ENCODE peak calls at places on chromosome X, in four cellular contexts. H, A, U and G are unnamed samples.
A peak's percentile ranks its signal among the peaks of the same experiment; 100 is the strongest.

GRCh38 chrX:106959897-106960296 is 39.7 kb downstream of the CLDN2 start:
- DNase-seq in H (no peak), A (peak; percentile 59), U (no peak), G (peak; percentile 51)

GRCh38 chrX:50098749-50099148 is 102.1 kb downstream of the AKAP4 start:
- DNase-seq in H (no peak), A (no peak), U (no peak), G (no peak)

GRCh38 chrX:102959471-102959870 is 22.4 kb downstream of the RAB40AL start:
- DNase-seq in H (no peak), A (no peak), U (no peak), G (no peak)

GRCh38 chrX:39808471-39808917 is 289.3 kb downstream of the BCOR start:
- DNase-seq in H (no peak), A (no peak), U (peak; percentile 38), G (no peak)

GRCh38 chrX:11464360-11464759 is 171.1 kb downstream of the AMELX start:
- DNase-seq in H (no peak), A (no peak), U (no peak), G (no peak)

GRCh38 chrX:136065044-136065671 is 79.9 kb downstream of the SLC9A6 start:
- DNase-seq in H (no peak), A (peak; percentile 42), U (no peak), G (peak; percentile 55)

GRCh38 chrX:120366794-120367193 is 4.9 kb downstream of the ATP1B4 start:
- DNase-seq in H (no peak), A (no peak), U (no peak), G (no peak)

GRCh38 chrX:43317378-43317777 is 338.7 kb upstream of the MAOA start:
- DNase-seq in H (no peak), A (no peak), U (no peak), G (no peak)

GRCh38 chrX:40005290-40006011 is 92.3 kb downstream of the BCOR start:
- DNase-seq in H (no peak), A (no peak), U (no peak), G (no peak)

GRCh38 chrX:95893632-95894031 is 791.0 kb upstream of the DIAPH2 start:
- DNase-seq in H (no peak), A (no peak), U (no peak), G (no peak)

GRCh38 chrX:31500920-31501319 is 429.1 kb upstream of the FTHL17 start:
- DNase-seq in H (no peak), A (no peak), U (no peak), G (no peak)

GRCh38 chrX:150504399-150505186 is 63.8 kb upstream of the MTM1 start:
- DNase-seq in H (no peak), A (no peak), U (peak; percentile 26), G (no peak)

GRCh38 chrX:131762802-131763234 is 218.9 kb downstream of the OR13H1 start:
- DNase-seq in H (no peak), A (no peak), U (peak; percentile 50), G (peak; percentile 65)

GRCh38 chrX:3659761-3660160 is 53.7 kb downstream of the PRKX start:
- DNase-seq in H (no peak), A (no peak), U (no peak), G (no peak)

GRCh38 chrX:133415276-133416105 is at the start of gene GPC4:
- DNase-seq in H (no peak), A (no peak), U (peak; percentile 76), G (peak; percentile 83)
- TF ChIP-seq FOXM1 in H (no peak), A (no peak), U (no peak), G (no peak)

DNA sequence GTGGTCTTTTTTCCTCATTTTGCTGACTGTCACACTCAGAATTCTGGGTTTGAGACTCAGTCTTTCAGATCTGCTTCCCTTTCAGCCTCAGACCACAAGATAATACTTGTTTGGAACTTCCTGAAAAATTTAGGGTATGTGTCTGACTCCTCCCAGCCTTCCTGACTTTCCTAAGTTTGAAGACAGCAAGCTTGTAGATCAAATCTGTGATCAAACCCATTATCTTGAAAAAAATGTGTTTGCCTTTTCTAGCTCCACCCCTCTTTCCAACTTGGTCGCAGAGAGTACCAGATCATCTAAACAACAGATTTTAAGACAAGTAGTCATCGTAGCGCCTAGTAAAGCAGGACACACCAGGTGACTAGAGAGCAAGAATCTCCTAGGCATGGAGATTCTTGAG is 9.9 kb downstream of the BCAP31 start:
- DNase-seq in H (no peak), A (no peak), U (no peak), G (no peak)
- TF ChIP-seq FOXM1 in H (no peak), A (no peak), U (no peak), G (no peak)

DNA sequence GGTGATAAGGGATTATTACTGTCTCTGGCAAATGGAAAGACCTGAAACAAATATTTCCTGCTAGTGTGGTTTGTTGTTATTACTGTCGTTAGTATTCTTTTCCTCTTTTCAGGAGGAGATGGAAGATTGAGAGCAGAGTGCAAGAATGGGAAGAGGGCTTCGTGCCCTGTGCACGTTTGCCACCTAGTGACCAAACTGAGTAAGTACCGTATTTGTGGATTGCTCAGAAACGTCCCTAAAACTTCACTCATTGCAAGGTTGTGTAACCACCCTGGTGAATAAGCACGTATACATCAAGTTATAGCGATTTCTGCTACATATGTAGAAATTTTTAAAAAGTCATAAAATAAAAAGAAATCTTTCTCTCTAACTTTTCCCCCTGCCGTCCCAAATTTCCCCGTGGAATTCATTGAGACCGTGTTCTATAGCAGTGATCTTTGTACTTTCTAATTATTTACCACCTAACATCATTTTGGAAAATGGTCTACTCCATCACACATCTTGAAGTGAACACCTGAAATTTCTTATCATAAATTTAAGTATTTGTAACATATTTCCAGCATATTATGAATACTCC is 24.3 kb downstream of the LINC00632 start:
- DNase-seq in H (peak; percentile 39), A (peak; percentile 5), U (peak; percentile 46), G (peak; percentile 67)
- TF ChIP-seq FOXM1 in H (no peak), A (no peak), U (no peak), G (no peak)

DNA sequence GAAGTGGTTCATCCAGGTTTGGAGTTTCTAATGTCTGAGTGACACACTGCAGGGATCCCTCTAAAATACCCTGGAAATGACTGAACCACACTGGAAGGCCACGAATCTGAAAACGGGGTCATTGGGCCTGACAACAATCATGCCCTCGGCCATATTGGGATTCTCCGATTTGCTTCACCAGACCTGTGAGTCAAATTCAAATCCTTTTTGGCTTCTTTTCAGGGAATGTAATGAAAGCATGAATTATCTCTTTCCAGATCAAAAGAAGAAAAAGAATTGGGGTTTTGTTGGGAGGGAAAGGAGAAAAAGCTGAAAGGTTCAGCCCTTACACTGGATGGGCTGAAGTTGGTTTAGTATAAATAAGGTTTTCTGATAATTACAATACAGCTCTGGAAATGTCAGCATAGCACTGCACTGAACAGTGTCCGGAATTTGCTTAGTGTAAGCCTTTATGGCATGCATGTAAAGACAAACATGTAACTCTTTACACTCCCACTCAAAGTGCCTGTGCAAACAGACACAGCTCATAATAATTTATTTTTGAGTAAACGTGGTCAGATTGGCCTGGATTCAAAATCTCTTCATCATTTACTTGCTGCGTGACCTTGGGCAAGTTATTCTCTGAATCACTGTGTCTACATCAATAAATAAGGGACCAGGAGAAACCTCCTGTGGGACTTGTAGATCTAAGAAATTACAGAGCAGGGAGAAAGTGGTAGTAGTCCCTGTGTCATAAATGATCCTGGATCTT is 21.4 kb downstream of the CT47C1 start:
- DNase-seq in H (no peak), A (peak; percentile 3), U (no peak), G (no peak)
- TF ChIP-seq FOXM1 in H (no peak), A (no peak), U (no peak), G (no peak)

GRCh38 chrX:68930576-68931317 is 101.9 kb downstream of the EFNB1 start:
- DNase-seq in H (no peak), A (no peak), U (no peak), G (no peak)

GRCh38 chrX:68928401-68928800 is 99.6 kb downstream of the EFNB1 start:
- DNase-seq in H (no peak), A (no peak), U (no peak), G (no peak)

GRCh38 chrX:68929332-68930150 is 100.7 kb downstream of the EFNB1 start:
- DNase-seq in H (no peak), A (no peak), U (no peak), G (no peak)

GRCh38 chrX:68931345-68931744 is 102.5 kb downstream of the EFNB1 start:
- DNase-seq in H (no peak), A (no peak), U (no peak), G (no peak)

DNA sequence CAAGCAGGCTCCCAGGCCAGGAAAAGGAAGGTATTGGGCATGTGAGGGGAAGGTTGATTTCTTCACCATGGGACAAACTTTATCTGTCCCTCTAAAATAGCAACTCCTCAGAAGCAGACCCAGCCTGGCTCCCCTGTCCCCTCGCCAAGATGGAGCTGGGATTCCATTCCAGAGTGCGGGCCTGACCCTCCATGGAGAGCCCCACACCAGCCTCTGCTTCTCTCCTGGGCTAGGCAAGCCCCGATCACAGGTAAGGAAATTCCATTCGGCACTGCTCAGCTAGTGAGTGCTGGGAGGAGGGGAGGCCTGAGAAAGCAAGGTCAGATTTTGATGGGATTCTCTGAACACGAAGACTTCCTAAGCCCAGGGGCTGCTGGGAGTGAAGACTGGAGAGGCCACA is 98.4 kb downstream of the EFNB1 start:
- DNase-seq in H (no peak), A (no peak), U (no peak), G (no peak)
- TF ChIP-seq FOXM1 in H (no peak), A (no peak), U (no peak), G (no peak)

DNA sequence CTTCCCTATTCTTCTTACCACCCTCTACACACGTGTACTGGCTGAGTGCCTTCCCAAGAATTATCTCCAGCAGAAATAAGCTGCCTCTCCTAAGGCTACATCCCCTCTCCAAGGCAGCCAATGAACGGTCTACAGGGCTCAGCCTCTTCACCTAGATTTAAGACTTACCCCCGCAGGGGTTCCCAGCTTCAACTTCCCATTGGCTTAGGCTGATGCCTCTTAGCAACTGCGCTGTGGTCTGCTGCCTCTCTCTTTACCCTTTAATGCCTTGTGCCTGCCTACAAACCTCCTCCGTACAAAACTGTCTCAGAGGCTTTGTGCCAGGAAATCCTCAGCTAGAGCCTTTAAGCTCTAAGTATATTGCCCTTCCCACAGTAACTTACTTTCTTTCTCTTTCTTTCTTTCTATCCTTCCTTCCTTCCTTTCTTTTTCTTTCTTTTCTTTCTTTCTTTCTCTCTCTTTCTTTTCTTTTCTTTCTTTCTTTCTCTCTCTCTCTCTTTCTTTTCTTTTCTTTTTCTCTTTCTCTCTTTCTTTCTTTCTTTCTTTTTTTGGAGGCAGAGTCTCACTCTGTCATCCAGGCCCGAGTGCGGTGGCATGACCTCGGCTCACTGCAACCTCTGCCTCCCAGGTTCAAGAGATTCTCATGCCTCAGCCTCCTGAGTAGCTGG is 15.1 kb upstream of the PIGA start:
- DNase-seq in H (no peak), A (no peak), U (peak; percentile 10), G (no peak)
- TF ChIP-seq FOXM1 in H (no peak), A (no peak), U (no peak), G (no peak)

GRCh38 chrX:816411-816810 is 185.8 kb downstream of the SHOX start:
- DNase-seq in H (no peak), A (no peak), U (no peak), G (no peak)
- TF ChIP-seq FOXM1 in H (no peak), A (no peak), U (no peak), G (no peak)